ENCODE peak calls at places on chromosome 1, in nine cellular contexts. E, Z, U, Q, Y, B, L, G and A are unnamed samples.

GRCh38 chr1:50066806-50067205 is 41.9 kb upstream of the ELAVL4 start:
- DNase-seq in E (no peak), Z (no peak), U (no peak), Q (no peak), Y (no peak), B (no peak), L (no peak), G (no peak), A (no peak)

GRCh38 chr1:63454269-63454668 is 68.8 kb downstream of the ITGB3BP start:
- DNase-seq in E (peak; percentile 38), Z (no peak), U (no peak), Q (no peak), Y (no peak), B (no peak), L (no peak), G (no peak), A (no peak)

GRCh38 chr1:41758904-41759548 is 159.7 kb downstream of the HIVEP3 start:
- DNase-seq in E (peak; percentile 93), Z (no peak), U (no peak), Q (no peak), Y (no peak), B (no peak), L (no peak), G (no peak), A (no peak)

GRCh38 chr1:212567676-212568075 is 40.9 kb upstream of the ATF3 start:
- DNase-seq in E (no peak), Z (no peak), U (no peak), Q (no peak), Y (no peak), B (no peak), L (no peak), G (no peak), A (no peak)

GRCh38 chr1:206918076-206918475 is 3.7 kb downstream of the FCMR start:
- DNase-seq in E (no peak), Z (no peak), U (no peak), Q (no peak), Y (no peak), B (no peak), L (no peak), G (peak; percentile 70), A (no peak)

GRCh38 chr1:154220970-154221814 is 437 bp downstream of the UBAP2L start:
- DNase-seq in E (peak; percentile 60), Z (peak; percentile 79), U (peak; percentile 45), Q (peak; percentile 4), Y (peak; percentile 64), B (peak; percentile 81), L (peak; percentile 62), G (peak; percentile 93), A (peak; percentile 26)

GRCh38 chr1:215957692-215958091 is 390.6 kb downstream of the KCTD3 start:
- DNase-seq in E (peak; percentile 57), Z (no peak), U (no peak), Q (no peak), Y (no peak), B (no peak), L (no peak), G (no peak), A (no peak)

GRCh38 chr1:55547441-55547840 is 332.3 kb upstream of the USP24 start:
- DNase-seq in E (no peak), Z (no peak), U (no peak), Q (no peak), Y (no peak), B (no peak), L (no peak), G (no peak), A (no peak)

GRCh38 chr1:220353229-220354012 is 81.2 kb upstream of the RAB3GAP2 start:
- DNase-seq in E (no peak), Z (no peak), U (no peak), Q (no peak), Y (no peak), B (no peak), L (no peak), G (no peak), A (no peak)

GRCh38 chr1:227321035-227321434 is 2.7 kb upstream of the CDC42BPA start:
- DNase-seq in E (no peak), Z (no peak), U (no peak), Q (no peak), Y (no peak), B (no peak), L (no peak), G (no peak), A (no peak)

GRCh38 chr1:41523071-41523470 is 38.6 kb upstream of the EDN2 start:
- DNase-seq in E (no peak), Z (no peak), U (no peak), Q (no peak), Y (no peak), B (no peak), L (no peak), G (no peak), A (no peak)

GRCh38 chr1:4058706-4059105 is 158.6 kb upstream of the C1orf174 start:
- DNase-seq in E (no peak), Z (no peak), U (no peak), Q (no peak), Y (no peak), B (no peak), L (no peak), G (no peak), A (no peak)

DNA sequence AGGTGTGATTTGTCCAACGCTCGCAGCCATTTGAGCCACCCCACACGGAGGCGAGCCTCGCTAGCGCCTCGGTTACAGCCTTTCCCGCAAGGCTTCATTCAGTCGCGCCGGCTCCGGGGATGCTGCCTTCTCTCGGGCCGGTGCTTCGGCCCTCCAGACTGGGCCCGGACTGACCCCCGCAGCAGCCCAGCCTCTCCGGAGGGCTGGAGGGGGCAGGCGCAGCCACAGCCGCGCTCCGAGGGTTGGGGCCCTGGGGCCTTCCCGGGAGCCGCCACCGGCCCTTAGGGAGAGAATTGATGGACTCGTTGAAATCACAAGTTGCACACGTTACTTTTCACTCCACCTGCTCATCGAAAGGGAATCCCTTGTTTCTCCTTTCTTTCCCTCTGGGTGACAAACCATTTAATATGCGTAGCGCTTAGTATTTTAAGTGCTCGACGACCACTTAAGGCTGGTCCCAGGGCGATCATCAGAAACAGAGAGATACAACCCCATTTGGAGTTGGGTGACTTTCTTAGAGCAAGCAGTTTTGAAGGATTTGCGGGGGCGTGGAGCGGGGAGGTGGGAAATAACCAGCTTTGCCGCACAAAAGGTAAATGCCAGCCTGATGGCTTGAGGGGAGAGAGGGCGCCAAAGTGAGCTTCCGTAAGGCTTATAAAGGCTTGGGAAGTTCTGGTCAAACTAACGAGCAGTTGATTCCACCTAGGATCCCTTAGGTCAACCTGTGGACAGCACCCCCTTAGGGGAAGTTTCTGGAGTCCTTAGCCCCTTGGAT is 24.6 kb upstream of the ENAH start:
- DNase-seq in E (no peak), Z (no peak), U (no peak), Q (no peak), Y (no peak), B (no peak), L (peak; percentile 32), G (no peak), A (no peak)
- H3K4me3 ChIP-seq in E (no peak overlapping the region), Z (peak overlapping the region; percentile 34), U (no peak overlapping the region), Q (peak overlapping the region; percentile 56), Y (no peak overlapping the region), B (no peak overlapping the region), L (peak overlapping the region; percentile 33), G (peak overlapping the region; percentile 36), A (no peak overlapping the region)

GRCh38 chr1:112701227-112702066 is 5.5 kb downstream of the RHOC start:
- DNase-seq in E (no peak), Z (no peak), U (no peak), Q (no peak), Y (no peak), B (no peak), L (no peak), G (peak; percentile 77), A (no peak)

GRCh38 chr1:112699425-112700144 is 7.3 kb downstream of the RHOC start:
- DNase-seq in E (no peak), Z (no peak), U (no peak), Q (no peak), Y (no peak), B (no peak), L (no peak), G (peak; percentile 70), A (no peak)

GRCh38 chr1:112702067-112702395 is 4.9 kb downstream of the RHOC start:
- DNase-seq in E (no peak), Z (no peak), U (no peak), Q (no peak), Y (no peak), B (no peak), L (no peak), G (peak; percentile 33), A (no peak)

GRCh38 chr1:112698366-112699310 is 8.3 kb downstream of the RHOC start:
- DNase-seq in E (no peak), Z (no peak), U (peak; percentile 80), Q (no peak), Y (no peak), B (no peak), L (peak; percentile 71), G (peak; percentile 76), A (peak; percentile 47)

GRCh38 chr1:112700290-112701226 is 6.4 kb downstream of the RHOC start:
- DNase-seq in E (peak; percentile 97), Z (peak; percentile 93), U (peak; percentile 94), Q (peak; percentile 97), Y (peak; percentile 95), B (peak; percentile 98), L (peak; percentile 99), G (peak; percentile 94), A (peak; percentile 92)
- TF ChIP-seq CTCF in E (no peak), Z (no peak), U (no peak), Q (no peak), Y (no peak), B (no peak), L (no peak), G (no peak), A (no peak)

GRCh38 chr1:176222196-176222595 is 15.1 kb upstream of the COP1 start:
- DNase-seq in E (no peak), Z (no peak), U (no peak), Q (no peak), Y (no peak), B (no peak), L (no peak), G (no peak), A (no peak)

GRCh38 chr1:176220100-176220689 is 13.1 kb upstream of the COP1 start:
- DNase-seq in E (no peak), Z (no peak), U (no peak), Q (no peak), Y (no peak), B (no peak), L (no peak), G (no peak), A (no peak)

GRCh38 chr1:176211395-176212165 is 4.5 kb upstream of the COP1 start:
- DNase-seq in E (no peak), Z (no peak), U (no peak), Q (no peak), Y (no peak), B (no peak), L (no peak), G (no peak), A (no peak)

GRCh38 chr1:176216031-176216430 is 8.9 kb upstream of the COP1 start:
- DNase-seq in E (no peak), Z (no peak), U (no peak), Q (no peak), Y (no peak), B (no peak), L (no peak), G (no peak), A (no peak)

GRCh38 chr1:176217461-176218099 is 10.5 kb upstream of the COP1 start:
- DNase-seq in E (no peak), Z (no peak), U (no peak), Q (no peak), Y (no peak), B (no peak), L (no peak), G (no peak), A (no peak)
- H3K36me3 ChIP-seq in E (no peaks in the 10 kb centered on the region), Z (no peaks in the 10 kb centered on the region), U (no peaks in the 10 kb centered on the region), Q (no peaks in the 10 kb centered on the region), Y (no peaks in the 10 kb centered on the region), B (no peaks in the 10 kb centered on the region), L (no peaks in the 10 kb centered on the region), G (no peaks in the 10 kb centered on the region), A (no peaks in the 10 kb centered on the region)

GRCh38 chr1:26862781-26863676 is at the start of gene SFN:
- DNase-seq in E (no peak), Z (peak; percentile 85), U (peak; percentile 94), Q (no peak), Y (no peak), B (no peak), L (no peak), G (peak; percentile 76), A (no peak)
- H3K4me3 ChIP-seq in E (no peak within 1 kb of the TSS), Z (peak within 1 kb of the TSS; percentile 79), U (peak within 1 kb of the TSS; percentile 59), Q (peak within 1 kb of the TSS; percentile 80), Y (peak within 1 kb of the TSS; percentile 72), B (peak within 1 kb of the TSS; percentile 55), L (peak within 1 kb of the TSS; percentile 59), G (peak within 1 kb of the TSS; percentile 87), A (no peak within 1 kb of the TSS)